ENCODE peak calls at places on chromosomes 3 and 15, in four cellular contexts. S is HTR-8/SVneo, D is dorsolateral prefrontal cortex, K is pancreas. C is an unnamed sample.

GRCh38 chr3:52254608-52255007 is 9.0 kb downstream of the PPM1M start:
- DNase-seq in K (no peak), D (no peak), S (no peak), C (no peak)

GRCh38 chr3:142279965-142280590 is 54.7 kb upstream of the GK5 start:
- DNase-seq in K (peak; percentile 19), D (no peak), S (peak; percentile 81), C (no peak)

GRCh38 chr15:25183581-25184330 is 229.0 kb downstream of the SNRPN start:
- DNase-seq in K (no peak), D (peak; percentile 44), S (no peak), C (no peak)

GRCh38 chr3:98359250-98359649 is 5.6 kb downstream of the OR5K4 start:
- DNase-seq in D (no peak), S (no peak), K (no peak), C (no peak)

GRCh38 chr3:122390665-122391064 is 6.7 kb downstream of the FAM162A start:
- DNase-seq in S (no peak), K (no peak), D (no peak), C (no peak)

GRCh38 chr3:193962986-193963683 is 172.8 kb upstream of the HES1 start:
- DNase-seq in K (no peak), D (no peak), S (no peak), C (no peak)

GRCh38 chr3:119600732-119601131 is 3.0 kb downstream of the PLA1A start:
- DNase-seq in S (peak; percentile 42), D (no peak), K (no peak), C (no peak)

GRCh38 chr3:20041197-20041780 is 1.0 kb downstream of the KAT2B start:
- DNase-seq in K (peak; percentile 87), D (peak; percentile 96), S (peak; percentile 61), C (no peak)

GRCh38 chr15:99906793-99907192 is 173.6 kb upstream of the LYSMD4 start:
- DNase-seq in D (no peak), S (no peak), K (no peak), C (no peak)

GRCh38 chr3:132545471-132545870 is 51.6 kb upstream of the ACKR4 start:
- DNase-seq in D (no peak), K (no peak), S (no peak), C (no peak)

GRCh38 chr3:44264146-44264545 is 22.5 kb downstream of the TOPAZ1 start:
- DNase-seq in K (no peak), D (no peak), S (no peak), C (no peak)

GRCh38 chr3:24110051-24110450 is 165.0 kb downstream of the NR1D2 start:
- DNase-seq in K (no peak), S (no peak), D (no peak), C (no peak)

GRCh38 chr3:73580343-73580742 is 44.4 kb downstream of the PDZRN3 start:
- DNase-seq in S (no peak), K (no peak), D (no peak), C (no peak)

GRCh38 chr3:46429250-46429649 is 22.2 kb downstream of the CCRL2 start:
- DNase-seq in D (no peak), S (no peak), K (no peak), C (no peak)

GRCh38 chr3:138460536-138461205 is 26.3 kb downstream of the ESYT3 start:
- DNase-seq in D (no peak), K (no peak), S (no peak), C (no peak)

GRCh38 chr3:192130534-192131132 is 596.7 kb downstream of the FGF12 start:
- DNase-seq in S (peak; percentile 22), K (peak; percentile 23), D (peak; percentile 46), C (peak; percentile 24)

C was measured in retinal pigment epithelial cell.